ENCODE peak calls at places on chromosomes 1 and 21, in six cellular contexts. G, U, F, M, V and P are unnamed samples.

GRCh38 chr1:59976194-59977074 is 49.9 kb upstream of the CYP2J2 start:
- DNase-seq in G (peak), U (peak), F (peak), M (no peak), V (peak), P (peak)

GRCh38 chr1:66197785-66198184 is 336.2 kb upstream of the SGIP1 start:
- DNase-seq in G (no peak), U (no peak), F (no peak), M (no peak), V (no peak), P (no peak)

GRCh38 chr1:156515956-156516355 is 15.4 kb upstream of the MEF2D start:
- DNase-seq in G (no peak), U (no peak), F (no peak), M (no peak), V (no peak), P (no peak)

GRCh38 chr1:50271968-50272578 is 151.2 kb downstream of the DMRTA2 start:
- DNase-seq in G (peak), U (peak), F (no peak), M (no peak), V (peak), P (no peak)

GRCh38 chr1:54095543-54096286 is 42.3 kb downstream of the TCEANC2 start:
- DNase-seq in G (peak), U (no peak), F (no peak), M (no peak), V (peak), P (no peak)

GRCh38 chr1:78645728-78646127 is 3.9 kb upstream of the IFI44 start:
- DNase-seq in G (no peak), U (no peak), F (no peak), M (no peak), V (no peak), P (no peak)

GRCh38 chr1:153945131-153945794 is 1.3 kb downstream of the DENND4B start:
- DNase-seq in G (peak), U (no peak), F (peak), M (no peak), V (peak), P (peak)

GRCh38 chr1:29504709-29505410 is 268.5 kb downstream of the PTPRU start:
- DNase-seq in G (no peak), U (peak), F (no peak), M (no peak), V (no peak), P (no peak)

GRCh38 chr1:66253330-66253921 is 280.5 kb upstream of the SGIP1 start:
- DNase-seq in G (peak), U (no peak), F (peak), M (peak), V (no peak), P (no peak)

GRCh38 chr1:26429741-26430140 is 2.4 kb upstream of the DHDDS start:
- DNase-seq in G (no peak), U (no peak), F (no peak), M (no peak), V (no peak), P (no peak)

GRCh38 chr1:62321438-62321837 is 2.2 kb upstream of the KANK4 start:
- DNase-seq in G (no peak), U (no peak), F (peak), M (no peak), V (no peak), P (no peak)

GRCh38 chr1:180532854-180533253 is 25.9 kb upstream of the OVAAL start:
- DNase-seq in G (no peak), U (no peak), F (no peak), M (no peak), V (no peak), P (no peak)

GRCh38 chr1:101613549-101613948 is 376.7 kb downstream of the S1PR1 start:
- DNase-seq in G (no peak), U (no peak), F (no peak), M (no peak), V (no peak), P (no peak)

GRCh38 chr1:164440222-164440621 is 118.8 kb upstream of the PBX1 start:
- DNase-seq in G (no peak), U (no peak), F (peak), M (no peak), V (peak), P (no peak)

GRCh38 chr1:81670286-81670685 is 130.4 kb upstream of the ADGRL2 start:
- DNase-seq in G (no peak), U (peak), F (peak), M (peak), V (peak), P (no peak)

GRCh38 chr1:152486400-152487006 is 24.1 kb upstream of the LCE5A start:
- DNase-seq in G (peak), U (no peak), F (no peak), M (no peak), V (no peak), P (no peak)

GRCh38 chr1:243473281-243474210 is 217.7 kb downstream of the SDCCAG8 start:
- DNase-seq in G (no peak), U (no peak), F (no peak), M (no peak), V (no peak), P (no peak)

GRCh38 chr1:101235696-101236545 is 898 bp upstream of the S1PR1 start:
- DNase-seq in G (peak), U (peak), F (peak), M (no peak), V (peak), P (peak)

GRCh38 chr1:99674665-99675064 is 28.8 kb downstream of the PALMD start:
- DNase-seq in G (no peak), U (no peak), F (no peak), M (no peak), V (no peak), P (no peak)

GRCh38 chr1:172818841-172819527 is 160.1 kb downstream of the FASLG start:
- DNase-seq in G (peak), U (no peak), F (no peak), M (no peak), V (no peak), P (peak)

GRCh38 chr1:6835139-6835538 is 49.9 kb downstream of the CAMTA1 start:
- DNase-seq in G (no peak), U (no peak), F (no peak), M (no peak), V (no peak), P (no peak)

GRCh38 chr1:21247892-21248715 is 42.2 kb downstream of the ECE1 start:
- DNase-seq in G (no peak), U (no peak), F (no peak), M (no peak), V (no peak), P (no peak)

DNA sequence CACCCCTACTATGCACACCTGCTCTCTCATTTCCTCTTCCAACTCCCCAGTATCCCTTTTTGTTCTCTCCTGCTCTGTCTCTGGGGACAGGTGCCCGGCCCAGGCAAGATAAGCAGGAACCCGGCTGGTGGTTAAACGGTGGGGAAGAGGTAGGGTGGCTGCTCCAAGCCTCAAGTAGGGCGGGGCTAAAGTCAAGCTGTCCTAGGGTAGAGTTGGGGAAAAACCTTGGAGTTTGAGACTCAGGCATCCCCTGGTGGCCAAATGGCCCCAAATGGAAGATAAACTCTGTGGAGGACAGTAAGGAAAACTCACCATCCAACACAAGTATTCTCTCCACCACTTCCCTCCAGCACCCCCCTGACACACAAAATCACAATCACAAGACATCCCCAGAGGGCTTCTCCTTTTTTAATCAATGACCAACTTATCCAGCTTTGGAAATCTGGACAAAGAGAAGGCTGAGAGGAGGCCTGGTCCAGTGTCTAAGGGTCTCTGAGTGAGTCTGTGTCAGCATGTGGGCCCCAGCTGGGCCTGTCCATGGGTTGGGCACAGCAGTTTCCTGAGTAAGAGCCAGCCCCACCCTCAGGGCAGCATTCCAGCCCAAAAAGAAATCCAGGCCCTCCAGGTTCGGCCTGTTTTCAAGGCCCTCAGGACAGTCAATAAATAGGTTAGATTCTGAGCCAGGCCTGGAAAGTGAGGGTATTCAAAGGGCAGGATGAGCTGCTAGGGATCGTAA is 9.8 kb downstream of the POMGNT1 start:
- DNase-seq in G (no peak), U (no peak), F (no peak), M (no peak), V (no peak), P (no peak)
- TF ChIP-seq CTCF in G (no peak), U (no peak), F (peak), M (no peak), V (no peak), P (no peak)

GRCh38 chr1:214464303-214465287 is 86.8 kb downstream of the PTPN14 start:
- DNase-seq in G (no peak), U (no peak), F (no peak), M (no peak), V (no peak), P (no peak)
- TF ChIP-seq CTCF in G (no peak), U (no peak), F (no peak), M (no peak), V (no peak), P (no peak)

DNA sequence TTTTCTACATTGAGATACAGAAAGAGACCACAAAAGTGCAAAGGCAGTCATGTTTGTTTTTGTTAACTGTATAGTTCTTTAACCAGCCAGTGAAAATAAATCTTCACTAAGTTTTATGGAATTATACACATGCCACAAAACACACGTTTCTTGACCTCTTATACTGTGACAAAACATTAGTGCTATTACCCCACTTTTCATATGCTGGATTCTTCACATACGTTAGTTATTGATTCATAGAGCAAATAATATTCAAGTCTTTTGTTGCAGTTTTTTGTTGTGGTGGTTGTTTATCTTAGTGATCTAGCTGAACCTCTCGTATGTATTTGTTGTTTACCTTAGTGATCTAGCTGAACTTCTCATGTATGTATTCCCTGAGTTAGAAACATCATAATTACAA is 28.0 kb downstream of the LYPLAL1 start:
- DNase-seq in G (no peak), U (no peak), F (no peak), M (no peak), V (no peak), P (no peak)
- TF ChIP-seq CTCF in G (no peak), U (no peak), F (no peak), M (no peak), V (no peak), P (no peak)

DNA sequence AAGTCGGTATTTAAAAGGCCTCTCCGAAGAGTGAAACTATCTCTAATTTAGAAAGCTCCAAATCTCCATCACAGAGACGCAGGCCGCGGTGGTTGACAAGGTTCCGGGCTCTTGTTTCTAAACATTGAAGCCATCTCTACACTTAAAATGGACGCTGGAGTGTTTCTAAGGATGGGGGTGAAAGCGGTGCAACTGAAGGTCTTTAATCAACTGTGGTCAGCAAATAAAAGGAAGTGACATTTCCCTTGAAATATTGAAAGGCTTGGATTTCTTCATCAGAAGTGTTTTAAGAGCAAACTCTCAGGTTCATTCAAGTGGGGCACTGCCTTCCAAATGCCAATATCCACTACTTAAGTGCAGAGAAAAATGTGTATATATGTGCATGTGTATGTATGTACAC is 117.3 kb downstream of the KAZN start:
- DNase-seq in G (no peak), U (no peak), F (no peak), M (no peak), V (no peak), P (no peak)
- TF ChIP-seq CTCF in G (no peak), U (no peak), F (no peak), M (no peak), V (no peak), P (no peak)

GRCh38 chr21:46245213-46245915 is 16.8 kb upstream of the LSS start:
- DNase-seq in G (no peak), U (no peak), F (no peak), M (no peak), V (no peak), P (no peak)
- TF ChIP-seq CTCF in G (no peak), U (no peak), F (no peak), M (no peak), V (no peak), P (no peak)